ENCODE peak calls at places on chromosomes 5 and 9, in nine cellular contexts. T is esophagus muscularis mucosa, Y is mucosa of descending colon, I is H54, V is Right ventricle myocardium superior, X is NCI-H1105, H is midbrain, J is neuronal stem cell, Z is fibroblast of the conjunctiva. S is an unnamed sample.

GRCh38 chr9:10265102-10265708 is 347.6 kb downstream of the PTPRD start:
- DNase-seq in T (no peak), H (no peak), J (no peak), Z (no peak), X (no peak), V (no peak), Y (no peak), I (peak), S (no peak)

GRCh38 chr5:75654693-75655315 is 43.6 kb downstream of the ANKDD1B start:
- DNase-seq in T (no peak), Y (no peak), X (no peak), Z (no peak), V (peak), I (no peak), J (no peak), H (no peak), S (no peak)

GRCh38 chr5:41465493-41466171 is 44.8 kb downstream of the PLCXD3 start:
- DNase-seq in H (no peak), X (no peak), T (no peak), V (no peak), I (no peak), Y (no peak), J (no peak), Z (no peak), S (no peak)

GRCh38 chr5:92836861-92837755 is 743.9 kb downstream of the NR2F1-AS1 start:
- DNase-seq in V (no peak), Y (no peak), J (no peak), Z (peak), X (no peak), T (no peak), H (no peak), I (no peak), S (no peak)

GRCh38 chr9:124242331-124243194 is 15.2 kb upstream of the NEK6 start:
- DNase-seq in J (peak), X (no peak), V (peak), Z (no peak), I (no peak), H (no peak), Y (peak), T (no peak), S (no peak)

GRCh38 chr9:113635586-113635985 is 172.1 kb downstream of the RGS3 start:
- DNase-seq in H (no peak), I (no peak), X (no peak), Z (no peak), V (no peak), J (no peak), Y (no peak), T (no peak), S (no peak)

GRCh38 chr5:38925154-38925925 is 79.5 kb downstream of the OSMR start:
- DNase-seq in H (no peak), Y (no peak), X (no peak), I (peak), Z (peak), T (no peak), J (no peak), V (no peak), S (no peak)

GRCh38 chr5:176725521-176725920 is 78.2 kb downstream of the TSPAN17 start:
- DNase-seq in V (no peak), Y (no peak), X (peak), I (no peak), T (no peak), H (no peak), J (no peak), Z (no peak), S (no peak)

GRCh38 chr9:89885156-89885555 is 280.3 kb downstream of the GADD45G start:
- DNase-seq in T (peak), V (no peak), X (no peak), Z (no peak), I (no peak), Y (no peak), J (no peak), H (no peak), S (no peak)

GRCh38 chr5:160926428-160926827 is 74.4 kb upstream of the ATP10B start:
- DNase-seq in T (no peak), V (no peak), J (no peak), X (peak), Z (no peak), Y (peak), I (no peak), H (peak), S (no peak)

GRCh38 chr5:59424515-59424914 is 469.0 kb downstream of the PDE4D start:
- DNase-seq in T (no peak), V (no peak), Y (no peak), X (no peak), J (no peak), Z (no peak), H (no peak), I (no peak), S (no peak)

GRCh38 chr5:163569284-163569683 is 63.9 kb downstream of the MAT2B start:
- DNase-seq in J (no peak), Z (peak), Y (no peak), T (no peak), H (no peak), V (no peak), I (no peak), X (no peak), S (no peak)

S was measured in T follicular helper cell.